ENCODE peak calls at places on chromosomes 6 and 20, in six cellular contexts. C is cardiac fibroblast, B is IMR-90, E is aorta, N is fibroblast of lung, Z is GM23248. J is an unnamed sample.

GRCh38 chr6:117542493-117542892 is 59.8 kb downstream of the GOPC start:
- DNase-seq in C (no peak), B (no peak), E (no peak), N (no peak), Z (no peak), J (no peak)

GRCh38 chr20:15875446-15875845 is 697.8 kb downstream of the KIF16B start:
- DNase-seq in C (no peak), B (no peak), E (no peak), N (no peak), Z (no peak), J (no peak)

GRCh38 chr6:48978016-48978415 is 485.0 kb downstream of the MMUT start:
- DNase-seq in C (no peak), B (peak), E (no peak), N (peak), Z (peak), J (no peak)

GRCh38 chr20:51930775-51931174 is 128.5 kb upstream of the SALL4 start:
- DNase-seq in C (peak), B (peak), E (no peak), N (peak), Z (peak), J (peak)

GRCh38 chr20:11447371-11448100 is 470.2 kb upstream of the BTBD3 start:
- DNase-seq in C (no peak), B (no peak), E (no peak), N (no peak), Z (no peak), J (no peak)

GRCh38 chr6:29552512-29553051 is 7.0 kb downstream of the UBD start:
- DNase-seq in C (peak), B (peak), E (no peak), N (peak), Z (peak), J (peak)

GRCh38 chr20:4076671-4077070 is 61.3 kb upstream of the RNF24 start:
- DNase-seq in C (peak), B (peak), E (no peak), N (peak), Z (peak), J (peak)

GRCh38 chr20:58310291-58310782 is 822 bp downstream of the RAB22A start:
- DNase-seq in C (peak), B (peak), E (no peak), N (peak), Z (peak), J (no peak)

GRCh38 chr6:5126214-5126613 is 41.1 kb downstream of the PPP1R3G start:
- DNase-seq in C (peak), B (peak), E (no peak), N (peak), Z (no peak), J (peak)

GRCh38 chr6:124977067-124977908 is 15.1 kb downstream of the RNF217 start:
- DNase-seq in C (peak), B (peak), E (no peak), N (peak), Z (peak), J (no peak)

GRCh38 chr20:4012631-4013030 is 2.7 kb downstream of the RNF24 start:
- DNase-seq in C (peak), B (peak), E (no peak), N (peak), Z (no peak), J (no peak)

GRCh38 chr6:131255911-131256310 is 120.6 kb downstream of the AKAP7 start:
- DNase-seq in C (peak), B (no peak), E (no peak), N (peak), Z (no peak), J (peak)

GRCh38 chr6:144066745-144067484 is 28.5 kb downstream of the SF3B5 start:
- DNase-seq in C (no peak), B (no peak), E (no peak), N (no peak), Z (no peak), J (no peak)

GRCh38 chr6:34243131-34243771 is 5.6 kb downstream of the SMIM29 start:
- DNase-seq in C (no peak), B (peak), E (peak), N (peak), Z (peak), J (peak)

GRCh38 chr6:160462551-160463109 is 114.5 kb downstream of the SLC22A3 start:
- DNase-seq in C (peak), B (peak), E (no peak), N (peak), Z (peak), J (peak)

GRCh38 chr6:88220493-88220892 is 54.3 kb upstream of the CNR1 start:
- DNase-seq in C (peak), B (no peak), E (no peak), N (peak), Z (peak), J (peak)

GRCh38 chr20:41446471-41446870 is 79.9 kb upstream of the EMILIN3 start:
- DNase-seq in C (no peak), B (no peak), E (no peak), N (no peak), Z (no peak), J (no peak)

GRCh38 chr20:5470943-5471342 is 154.2 kb upstream of the PROKR2 start:
- DNase-seq in C (no peak), B (no peak), E (no peak), N (no peak), Z (no peak), J (no peak)

GRCh38 chr6:28651161-28651560 is 125.5 kb downstream of the GPX5 start:
- DNase-seq in C (no peak), B (no peak), E (no peak), N (peak), Z (no peak), J (peak)

GRCh38 chr6:132490024-132490423 is 22.9 kb downstream of the STX7 start:
- DNase-seq in C (peak), B (no peak), E (no peak), N (no peak), Z (peak), J (no peak)

GRCh38 chr6:110002676-110003075 is 24.6 kb downstream of the GPR6 start:
- DNase-seq in C (no peak), B (no peak), E (no peak), N (no peak), Z (peak), J (no peak)

GRCh38 chr20:37319120-37319717 is 26.7 kb upstream of the SRC start:
- DNase-seq in C (no peak), B (peak), E (no peak), N (peak), Z (peak), J (peak)

GRCh38 chr20:37393863-37394542 is 48.1 kb downstream of the SRC start:
- DNase-seq in C (no peak), B (no peak), E (peak), N (no peak), Z (no peak), J (no peak)

GRCh38 chr20:17721802-17722486 is 22.2 kb downstream of the BANF2 start:
- DNase-seq in C (no peak), B (no peak), E (no peak), N (no peak), Z (peak), J (no peak)

GRCh38 chr6:150887978-150888563 is 22.6 kb downstream of the MTHFD1L start:
- DNase-seq in C (no peak), B (no peak), E (no peak), N (no peak), Z (no peak), J (no peak)

GRCh38 chr6:38391206-38391908 is 248.4 kb downstream of the BTBD9 start:
- DNase-seq in C (no peak), B (peak), E (no peak), N (peak), Z (peak), J (no peak)

GRCh38 chr20:1326031-1326930 is 2.7 kb downstream of the SDCBP2 start:
- DNase-seq in C (peak), B (peak), E (no peak), N (peak), Z (peak), J (no peak)

GRCh38 chr6:71419217-71419953 is 130.8 kb downstream of the OGFRL1 start:
- DNase-seq in C (peak), B (peak), E (peak), N (no peak), Z (peak), J (no peak)

GRCh38 chr20:51462566-51463276 is 79.8 kb downstream of the NFATC2 start:
- DNase-seq in C (peak), B (peak), E (peak), N (peak), Z (peak), J (peak)

GRCh38 chr20:38589967-38590681 is 9.1 kb downstream of the ADIG start:
- DNase-seq in C (no peak), B (no peak), E (no peak), N (no peak), Z (no peak), J (no peak)

GRCh38 chr6:26057899-26058298 is 29.3 kb upstream of the HFE start:
- DNase-seq in C (no peak), B (no peak), E (no peak), N (no peak), Z (no peak), J (no peak)

GRCh38 chr20:61525781-61526431 is 273.8 kb downstream of the CDH4 start:
- DNase-seq in C (no peak), B (peak), E (peak), N (peak), Z (peak), J (no peak)

GRCh38 chr6:4522453-4522852 is 253.8 kb upstream of the CDYL start:
- DNase-seq in C (no peak), B (no peak), E (no peak), N (no peak), Z (no peak), J (no peak)

GRCh38 chr6:130824978-130825694 is 2.1 kb upstream of the SMLR1 start:
- DNase-seq in C (no peak), B (no peak), E (no peak), N (no peak), Z (no peak), J (no peak)

GRCh38 chr6:19086480-19086879 is 699.3 kb downstream of the RNF144B start:
- DNase-seq in C (no peak), B (no peak), E (no peak), N (no peak), Z (no peak), J (no peak)

GRCh38 chr6:137218473-137218916 is 690 bp downstream of the IFNGR1 start:
- DNase-seq in C (peak), B (peak), E (no peak), N (peak), Z (peak), J (peak)

GRCh38 chr6:31115941-31116560 is 1.5 kb downstream of the PSORS1C1 start:
- DNase-seq in C (no peak), B (no peak), E (peak), N (no peak), Z (no peak), J (no peak)

GRCh38 chr6:69867075-69867911 is 937 bp downstream of the COL19A1 start:
- DNase-seq in C (peak), B (peak), E (peak), N (peak), Z (peak), J (peak)

GRCh38 chr20:61805781-61806180 is 259.9 kb downstream of the TAF4 start:
- DNase-seq in C (no peak), B (no peak), E (peak), N (no peak), Z (no peak), J (no peak)

GRCh38 chr6:13873288-13874190 is 51.2 kb upstream of the RNF182 start:
- DNase-seq in C (peak), B (no peak), E (peak), N (no peak), Z (peak), J (no peak)

GRCh38 chr6:13872681-13873080 is 52.1 kb upstream of the RNF182 start:
- DNase-seq in C (no peak), B (no peak), E (no peak), N (no peak), Z (no peak), J (no peak)

GRCh38 chr6:13870185-13870584 is 54.6 kb upstream of the RNF182 start:
- DNase-seq in C (no peak), B (no peak), E (no peak), N (no peak), Z (peak), J (no peak)

GRCh38 chr6:13877116-13877515 is 47.6 kb upstream of the RNF182 start:
- DNase-seq in C (peak), B (peak), E (no peak), N (peak), Z (peak), J (peak)

DNA sequence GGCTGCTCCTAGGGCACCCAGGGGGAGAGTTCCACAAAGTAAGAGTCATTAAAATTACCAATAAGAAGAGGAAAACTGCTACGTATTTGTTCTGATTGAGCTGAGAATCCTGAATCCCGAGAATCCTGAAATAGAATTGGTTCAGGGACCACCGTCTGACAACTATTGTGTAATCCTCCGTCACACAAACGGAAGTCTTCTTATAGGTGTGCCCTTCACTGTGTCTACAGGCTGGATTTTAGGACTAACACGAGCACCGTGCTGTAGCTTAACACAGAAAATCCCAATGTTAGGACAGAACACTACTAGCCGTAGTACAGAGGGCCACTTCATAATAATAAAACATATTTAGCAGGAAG is 50.6 kb upstream of the RNF182 start:
- DNase-seq in C (no peak), B (no peak), E (no peak), N (no peak), Z (no peak), J (no peak)
- H3K4me3 ChIP-seq in C (peak), B (no peak), E (no peak), N (peak), Z (peak), J (peak)

GRCh38 chr20:25148181-25148981 is 47.1 kb upstream of the ENTPD6 start:
- DNase-seq in C (peak), B (peak), E (peak), N (peak), Z (peak), J (peak)
- H3K4me3 ChIP-seq in C (peak), B (peak), E (peak), N (peak), Z (peak), J (peak)

GRCh38 chr20:34559311-34560140 is 1.0 kb downstream of the MAP1LC3A start:
- DNase-seq in C (peak), B (no peak), E (no peak), N (no peak), Z (peak), J (no peak)

GRCh38 chr20:34558320-34559202 is at the start of gene MAP1LC3A:
- DNase-seq in C (peak), B (peak), E (peak), N (peak), Z (peak), J (peak)

GRCh38 chr20:34560614-34561013 is 2.1 kb downstream of the MAP1LC3A start:
- DNase-seq in C (no peak), B (no peak), E (no peak), N (no peak), Z (no peak), J (no peak)

GRCh38 chr20:34560141-34560523 is 1.6 kb downstream of the MAP1LC3A start:
- DNase-seq in C (no peak), B (no peak), E (no peak), N (no peak), Z (no peak), J (no peak)

DNA sequence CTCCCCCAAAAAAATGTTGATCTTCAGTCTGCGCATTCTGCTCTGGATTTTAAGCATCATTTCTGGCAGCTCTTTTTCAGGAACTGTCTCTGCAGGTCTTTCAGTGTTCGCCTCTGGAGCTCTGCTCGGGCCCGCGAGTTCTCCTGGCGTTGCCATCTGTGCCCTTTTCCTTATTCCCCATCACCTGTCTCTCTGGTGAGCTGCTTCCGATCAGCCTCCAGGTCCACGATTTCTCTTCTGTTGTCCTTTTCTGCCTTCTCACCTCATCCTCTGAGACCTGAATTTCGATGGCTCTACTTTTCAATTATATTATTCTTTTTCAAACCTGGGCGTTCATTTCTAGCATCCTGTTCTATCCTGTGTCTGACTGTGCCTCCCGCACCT is 590 bp upstream of the MAP1LC3A start:
- DNase-seq in C (no peak), B (no peak), E (no peak), N (no peak), Z (peak), J (no peak)
- H3K4me3 ChIP-seq in C (peak), B (peak), E (peak), N (peak), Z (peak), J (peak)

GRCh38 chr6:133952815-133953633 is at the start of gene TBPL1:
- DNase-seq in C (peak), B (peak), E (peak), N (peak), Z (peak), J (peak)

GRCh38 chr6:133956413-133957049 is 3.5 kb downstream of the TBPL1 start:
- DNase-seq in C (no peak), B (no peak), E (no peak), N (no peak), Z (no peak), J (no peak)

GRCh38 chr6:133955582-133956412 is 2.8 kb downstream of the TBPL1 start:
- DNase-seq in C (no peak), B (no peak), E (no peak), N (no peak), Z (no peak), J (no peak)

GRCh38 chr6:133953634-133954415 is 801 bp downstream of the TBPL1 start:
- DNase-seq in C (no peak), B (no peak), E (no peak), N (no peak), Z (peak), J (no peak)

DNA sequence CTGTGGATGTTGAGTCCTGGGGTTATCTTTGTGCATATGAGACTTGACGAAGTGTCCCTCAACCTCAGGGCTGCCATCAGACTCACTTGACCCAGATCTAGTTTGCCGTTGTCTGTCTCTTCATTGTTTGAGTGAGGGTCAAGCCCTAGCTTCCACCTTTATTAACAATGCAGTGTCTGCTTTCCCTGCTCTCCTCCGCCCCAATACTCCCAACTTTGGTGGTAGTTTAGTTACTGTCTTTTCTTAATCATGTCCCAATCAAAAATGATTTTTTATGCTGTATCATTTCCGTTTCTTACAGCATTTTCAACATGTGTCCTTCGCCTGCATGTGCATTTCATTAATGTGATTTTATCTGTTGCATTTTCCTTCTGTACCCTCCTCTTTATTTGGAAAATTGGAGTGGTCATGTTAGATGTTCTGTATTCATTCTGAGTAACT is 2.1 kb downstream of the TBPL1 start:
- DNase-seq in C (no peak), B (no peak), E (no peak), N (no peak), Z (no peak), J (no peak)
- H3K4me3 ChIP-seq in C (no peak), B (no peak), E (no peak), N (peak), Z (peak), J (no peak)

DNA sequence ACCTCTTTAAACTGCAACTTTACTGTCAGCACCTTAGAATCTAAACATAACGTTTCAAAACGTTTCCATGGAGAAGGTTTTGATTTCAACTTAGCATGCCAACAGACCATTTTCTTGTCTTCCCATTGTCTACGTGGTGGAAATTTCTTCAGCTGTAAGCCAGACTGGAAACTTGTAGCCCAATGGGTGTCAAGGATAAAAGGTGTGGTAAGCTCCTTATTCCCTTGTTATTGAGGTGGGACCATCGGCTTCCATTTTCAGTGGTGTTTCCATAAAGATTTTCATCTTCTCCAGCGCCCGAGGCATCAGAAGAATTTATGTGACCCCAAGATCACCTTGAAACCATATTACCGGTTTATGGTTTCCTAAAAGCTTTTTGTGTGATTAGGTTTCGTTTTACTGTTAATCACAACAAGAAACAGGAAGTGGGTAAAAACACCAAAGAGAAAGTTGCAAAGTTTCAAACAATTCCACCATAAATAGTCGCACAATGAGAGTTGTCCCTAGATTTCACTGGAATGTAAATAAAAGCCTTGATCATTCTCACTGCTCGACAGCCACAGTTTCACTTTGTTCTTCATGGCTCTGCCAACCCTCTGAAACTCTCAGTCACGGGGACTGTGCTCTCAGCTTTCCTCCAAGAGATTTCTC is 62.9 kb upstream of the CD2AP start:
- DNase-seq in C (peak), B (peak), E (no peak), N (peak), Z (peak), J (peak)
- H3K4me3 ChIP-seq in C (no peak), B (peak), E (peak), N (peak), Z (peak), J (peak)

GRCh38 chr20:45359406-45360148 is 3.4 kb upstream of the SYS1 start:
- DNase-seq in C (peak), B (no peak), E (no peak), N (peak), Z (peak), J (peak)
- H3K4me3 ChIP-seq in C (no peak), B (no peak), E (no peak), N (no peak), Z (no peak), J (no peak)

GRCh38 chr6:129647044-129647443 is 62.9 kb downstream of the ARHGAP18 start:
- DNase-seq in C (no peak), B (no peak), E (no peak), N (no peak), Z (no peak), J (no peak)
- H3K4me3 ChIP-seq in C (no peak), B (no peak), E (no peak), N (peak), Z (peak), J (no peak)

J was measured in brain microvascular endothelial cell.